ENCODE peak calls at places on chromosomes 13 and 19, in four cellular contexts. T is iPS-NIHi11, G is caudate nucleus, X is ureter. A is an unnamed sample.

GRCh38 chr13:98142427-98143156 is at the start of gene FARP1:
- DNase-seq in T (peak; percentile 91), G (no peak), X (peak; percentile 75), A (peak; percentile 48)

GRCh38 chr19:3880471-3881271 is at the start of gene ATCAY:
- DNase-seq in T (peak; percentile 86), G (peak; percentile 29), X (no peak), A (peak; percentile 21)

GRCh38 chr13:93409816-93410215 is 183.2 kb downstream of the GPC6 start:
- DNase-seq in T (no peak), G (no peak), X (no peak), A (no peak)

GRCh38 chr13:98405690-98406344 is 171.1 kb downstream of the STK24 start:
- DNase-seq in T (no peak), G (no peak), X (no peak), A (no peak)

GRCh38 chr13:112859817-112860190 is 109.2 kb upstream of the MCF2L start:
- DNase-seq in T (no peak), G (no peak), X (peak; percentile 70), A (no peak)

GRCh38 chr19:2032296-2032941 is 16.9 kb upstream of the BTBD2 start:
- DNase-seq in T (peak; percentile 53), G (peak; percentile 75), X (peak; percentile 98), A (peak; percentile 94)

GRCh38 chr13:44974056-44974798 is 15.0 kb downstream of the NUFIP1 start:
- DNase-seq in T (no peak), G (no peak), X (no peak), A (no peak)

GRCh38 chr13:98105929-98106336 is 37.0 kb upstream of the FARP1 start:
- DNase-seq in T (no peak), G (no peak), X (no peak), A (no peak)

GRCh38 chr19:46818812-46819211 is 30.4 kb upstream of the SLC1A5 start:
- DNase-seq in T (no peak), G (no peak), X (no peak), A (no peak)

GRCh38 chr19:17550076-17550667 is 5.3 kb upstream of the COLGALT1 start:
- DNase-seq in T (no peak), G (no peak), X (no peak), A (no peak)

GRCh38 chr13:35979378-35979911 is 151.7 kb downstream of the DCLK1 start:
- DNase-seq in T (no peak), G (peak; percentile 8), X (peak; percentile 54), A (peak; percentile 34)

GRCh38 chr19:56112313-56112709 is 8.8 kb downstream of the ZNF787 start:
- DNase-seq in T (no peak), G (no peak), X (no peak), A (no peak)

GRCh38 chr19:29942404-29943261 is 594 bp downstream of the URI1 start:
- DNase-seq in T (no peak), G (no peak), X (peak; percentile 63), A (peak; percentile 64)

GRCh38 chr13:109695402-109696190 is 90.8 kb downstream of the IRS2 start:
- DNase-seq in T (no peak), G (no peak), X (no peak), A (no peak)

GRCh38 chr19:17170538-17171297 is 44.4 kb upstream of the USE1 start:
- DNase-seq in T (no peak), G (no peak), X (no peak), A (no peak)

GRCh38 chr13:109707044-109707794 is 79.2 kb downstream of the IRS2 start:
- DNase-seq in T (no peak), G (no peak), X (no peak), A (no peak)

GRCh38 chr19:41353466-41354342 is at the start of gene TGFB1:
- DNase-seq in T (peak; percentile 93), G (no peak), X (peak; percentile 86), A (no peak)

GRCh38 chr19:51098366-51099069 is 9.7 kb downstream of the CTU1 start:
- DNase-seq in T (peak; percentile 59), G (no peak), X (no peak), A (no peak)

GRCh38 chr13:24742294-24742693 is 21.7 kb upstream of the RNF17 start:
- DNase-seq in T (peak; percentile 52), G (no peak), X (no peak), A (no peak)

GRCh38 chr19:49387936-49388372 is at the start of gene KASH5:
- DNase-seq in T (peak; percentile 48), G (no peak), X (peak; percentile 76), A (no peak)

GRCh38 chr19:47272448-47273312 is 2.0 kb upstream of the INAFM1 start:
- DNase-seq in T (peak; percentile 37), G (no peak), X (peak; percentile 77), A (no peak)

GRCh38 chr19:14475251-14476073 is at the start of gene PTGER1:
- DNase-seq in T (peak; percentile 77), G (no peak), X (no peak), A (no peak)